ENCODE peak calls at places on chromosomes 11 and 22, in ten cellular contexts. One of them, this sample, is unnamed.

GRCh38 chr11:115545811-115546210 is 41.6 kb upstream of the CADM1 start:
- DNase-seq in cardiac muscle cell: no peak
- DNase-seq in lung: no peak
- DNase-seq in fibroblast of lung: no peak
- DNase-seq in mammary epithelial cell: no peak
- DNase-seq in CD4-positive, CD25-positive, alpha-beta regulatory T cell: no peak
- DNase-seq in colonic mucosa: no peak
- DNase-seq in PC-9: no peak
- DNase-seq in A549: no peak
- DNase-seq in heart right ventricle: no peak
- DNase-seq in this sample: no peak

GRCh38 chr11:65522640-65523322 is 2.1 kb upstream of the SCYL1 start:
- DNase-seq in CD4-positive, CD25-positive, alpha-beta regulatory T cell: no peak
- DNase-seq in colonic mucosa: no peak
- DNase-seq in fibroblast of lung: no peak
- DNase-seq in heart right ventricle: no peak
- DNase-seq in cardiac muscle cell: peak; percentile 58
- DNase-seq in A549: no peak
- DNase-seq in PC-9: no peak
- DNase-seq in mammary epithelial cell: no peak
- DNase-seq in lung: no peak
- DNase-seq in this sample: no peak

GRCh38 chr11:120032766-120033390 is 105.0 kb downstream of the TRIM29 start:
- DNase-seq in A549: no peak
- DNase-seq in mammary epithelial cell: no peak
- DNase-seq in CD4-positive, CD25-positive, alpha-beta regulatory T cell: no peak
- DNase-seq in fibroblast of lung: no peak
- DNase-seq in PC-9: no peak
- DNase-seq in cardiac muscle cell: no peak
- DNase-seq in lung: no peak
- DNase-seq in colonic mucosa: no peak
- DNase-seq in heart right ventricle: no peak
- DNase-seq in this sample: peak; percentile 39

GRCh38 chr22:28440517-28441366 is 238.9 kb downstream of the TTC28 start:
- DNase-seq in mammary epithelial cell: no peak
- DNase-seq in A549: no peak
- DNase-seq in PC-9: no peak
- DNase-seq in cardiac muscle cell: peak; percentile 82
- DNase-seq in colonic mucosa: no peak
- DNase-seq in lung: no peak
- DNase-seq in CD4-positive, CD25-positive, alpha-beta regulatory T cell: no peak
- DNase-seq in fibroblast of lung: peak; percentile 81
- DNase-seq in heart right ventricle: no peak
- DNase-seq in this sample: no peak

GRCh38 chr11:103491777-103492176 is 382.6 kb downstream of the DYNC2H1 start:
- DNase-seq in heart right ventricle: no peak
- DNase-seq in A549: peak; percentile 6
- DNase-seq in lung: no peak
- DNase-seq in colonic mucosa: no peak
- DNase-seq in mammary epithelial cell: peak; percentile 32
- DNase-seq in CD4-positive, CD25-positive, alpha-beta regulatory T cell: no peak
- DNase-seq in cardiac muscle cell: no peak
- DNase-seq in fibroblast of lung: no peak
- DNase-seq in PC-9: no peak
- DNase-seq in this sample: no peak

GRCh38 chr11:64120951-64121569 is 44.9 kb downstream of the MACROD1 start:
- DNase-seq in fibroblast of lung: peak; percentile 39
- DNase-seq in CD4-positive, CD25-positive, alpha-beta regulatory T cell: no peak
- DNase-seq in PC-9: no peak
- DNase-seq in colonic mucosa: no peak
- DNase-seq in cardiac muscle cell: peak; percentile 9
- DNase-seq in A549: peak; percentile 26
- DNase-seq in lung: no peak
- DNase-seq in mammary epithelial cell: peak; percentile 88
- DNase-seq in heart right ventricle: peak; percentile 34
- DNase-seq in this sample: no peak

GRCh38 chr11:46684364-46684763 is 16.1 kb downstream of the ARHGAP1 start:
- DNase-seq in mammary epithelial cell: no peak
- DNase-seq in CD4-positive, CD25-positive, alpha-beta regulatory T cell: no peak
- DNase-seq in fibroblast of lung: no peak
- DNase-seq in PC-9: no peak
- DNase-seq in cardiac muscle cell: no peak
- DNase-seq in heart right ventricle: no peak
- DNase-seq in lung: no peak
- DNase-seq in A549: no peak
- DNase-seq in colonic mucosa: no peak
- DNase-seq in this sample: no peak

GRCh38 chr11:126140932-126141291 is 70.5 kb downstream of the RPUSD4 start:
- DNase-seq in fibroblast of lung: peak; percentile 80
- DNase-seq in CD4-positive, CD25-positive, alpha-beta regulatory T cell: no peak
- DNase-seq in heart right ventricle: peak; percentile 57
- DNase-seq in colonic mucosa: peak; percentile 48
- DNase-seq in mammary epithelial cell: no peak
- DNase-seq in cardiac muscle cell: peak; percentile 73
- DNase-seq in A549: no peak
- DNase-seq in PC-9: no peak
- DNase-seq in lung: peak; percentile 68
- DNase-seq in this sample: no peak

GRCh38 chr11:63931045-63931444 is 7.8 kb upstream of the NAA40 start:
- DNase-seq in mammary epithelial cell: no peak
- DNase-seq in lung: no peak
- DNase-seq in fibroblast of lung: no peak
- DNase-seq in heart right ventricle: no peak
- DNase-seq in CD4-positive, CD25-positive, alpha-beta regulatory T cell: no peak
- DNase-seq in cardiac muscle cell: peak; percentile 16
- DNase-seq in colonic mucosa: no peak
- DNase-seq in A549: no peak
- DNase-seq in PC-9: no peak
- DNase-seq in this sample: no peak

GRCh38 chr22:33875316-33875715 is 45.0 kb downstream of the LARGE1 start:
- DNase-seq in A549: no peak
- DNase-seq in colonic mucosa: no peak
- DNase-seq in heart right ventricle: peak; percentile 42
- DNase-seq in lung: no peak
- DNase-seq in CD4-positive, CD25-positive, alpha-beta regulatory T cell: no peak
- DNase-seq in mammary epithelial cell: no peak
- DNase-seq in fibroblast of lung: no peak
- DNase-seq in PC-9: no peak
- DNase-seq in cardiac muscle cell: no peak
- DNase-seq in this sample: no peak

GRCh38 chr22:47569389-47570299 is 807.2 kb downstream of the TBC1D22A start:
- DNase-seq in cardiac muscle cell: no peak
- DNase-seq in PC-9: peak; percentile 3
- DNase-seq in heart right ventricle: no peak
- DNase-seq in mammary epithelial cell: no peak
- DNase-seq in A549: no peak
- DNase-seq in CD4-positive, CD25-positive, alpha-beta regulatory T cell: no peak
- DNase-seq in fibroblast of lung: no peak
- DNase-seq in lung: no peak
- DNase-seq in colonic mucosa: no peak
- DNase-seq in this sample: no peak

GRCh38 chr22:47570851-47571250 is 808.4 kb downstream of the TBC1D22A start:
- DNase-seq in mammary epithelial cell: no peak
- DNase-seq in A549: no peak
- DNase-seq in heart right ventricle: no peak
- DNase-seq in PC-9: peak; percentile 21
- DNase-seq in lung: no peak
- DNase-seq in colonic mucosa: no peak
- DNase-seq in cardiac muscle cell: no peak
- DNase-seq in fibroblast of lung: no peak
- DNase-seq in CD4-positive, CD25-positive, alpha-beta regulatory T cell: no peak
- DNase-seq in this sample: no peak

GRCh38 chr22:47571616-47572015 is 809.2 kb downstream of the TBC1D22A start:
- DNase-seq in lung: no peak
- DNase-seq in fibroblast of lung: no peak
- DNase-seq in A549: no peak
- DNase-seq in cardiac muscle cell: no peak
- DNase-seq in PC-9: peak; percentile 12
- DNase-seq in colonic mucosa: no peak
- DNase-seq in mammary epithelial cell: no peak
- DNase-seq in CD4-positive, CD25-positive, alpha-beta regulatory T cell: no peak
- DNase-seq in heart right ventricle: no peak
- DNase-seq in this sample: peak; percentile 24

GRCh38 chr22:47568700-47569099 is 806.2 kb downstream of the TBC1D22A start:
- DNase-seq in PC-9: no peak
- DNase-seq in CD4-positive, CD25-positive, alpha-beta regulatory T cell: no peak
- DNase-seq in lung: no peak
- DNase-seq in heart right ventricle: no peak
- DNase-seq in mammary epithelial cell: no peak
- DNase-seq in colonic mucosa: no peak
- DNase-seq in fibroblast of lung: no peak
- DNase-seq in cardiac muscle cell: no peak
- DNase-seq in A549: no peak
- DNase-seq in this sample: no peak

GRCh38 chr22:47570300-47570685 is 807.8 kb downstream of the TBC1D22A start:
- DNase-seq in PC-9: no peak
- DNase-seq in lung: no peak
- DNase-seq in CD4-positive, CD25-positive, alpha-beta regulatory T cell: no peak
- DNase-seq in cardiac muscle cell: no peak
- DNase-seq in A549: no peak
- DNase-seq in colonic mucosa: no peak
- DNase-seq in mammary epithelial cell: no peak
- DNase-seq in fibroblast of lung: no peak
- DNase-seq in heart right ventricle: no peak
- DNase-seq in this sample: no peak
- H3K9me3 ChIP-seq in PC-9: peaks cover 2% of the 10 kb centered on the region
- H3K9me3 ChIP-seq in lung: no peaks in the 10 kb centered on the region
- H3K9me3 ChIP-seq in CD4-positive, CD25-positive, alpha-beta regulatory T cell: no peaks in the 10 kb centered on the region
- H3K9me3 ChIP-seq in cardiac muscle cell: no peaks in the 10 kb centered on the region
- H3K9me3 ChIP-seq in A549: no peaks in the 10 kb centered on the region
- H3K9me3 ChIP-seq in colonic mucosa: no peaks in the 10 kb centered on the region
- H3K9me3 ChIP-seq in mammary epithelial cell: peaks cover 27% of the 10 kb centered on the region
- H3K9me3 ChIP-seq in fibroblast of lung: no peaks in the 10 kb centered on the region
- H3K9me3 ChIP-seq in heart right ventricle: no peaks in the 10 kb centered on the region
- H3K9me3 ChIP-seq in this sample: no peaks in the 10 kb centered on the region

DNA sequence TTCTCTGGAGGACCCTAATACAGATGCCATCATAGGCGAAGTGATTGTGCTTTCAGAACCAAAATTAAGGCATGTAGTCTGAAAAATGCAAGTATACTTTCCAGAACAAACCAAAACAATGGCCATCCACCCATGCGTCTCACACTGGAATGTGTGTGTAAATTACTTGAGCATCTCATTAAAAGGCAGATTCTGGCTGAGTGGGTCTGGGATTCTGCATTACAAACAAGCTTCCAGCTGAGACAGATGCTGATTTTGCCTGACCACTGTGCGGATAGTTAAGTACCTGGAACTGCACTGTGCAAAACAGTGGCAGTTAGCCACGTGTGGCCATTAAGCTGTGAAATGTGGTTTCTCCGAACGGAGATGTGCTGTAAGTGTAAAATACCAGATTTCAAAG is 26.2 kb downstream of the RRP7A start:
- DNase-seq in PC-9: no peak
- DNase-seq in A549: no peak
- DNase-seq in heart right ventricle: no peak
- DNase-seq in mammary epithelial cell: no peak
- DNase-seq in CD4-positive, CD25-positive, alpha-beta regulatory T cell: no peak
- DNase-seq in fibroblast of lung: no peak
- DNase-seq in colonic mucosa: no peak
- DNase-seq in cardiac muscle cell: no peak
- DNase-seq in lung: no peak
- DNase-seq in this sample: no peak
- H3K4me3 ChIP-seq in PC-9: no peak overlapping the region
- H3K4me3 ChIP-seq in A549: no peak overlapping the region
- H3K4me3 ChIP-seq in heart right ventricle: no peak overlapping the region
- H3K4me3 ChIP-seq in mammary epithelial cell: no peak overlapping the region
- H3K4me3 ChIP-seq in CD4-positive, CD25-positive, alpha-beta regulatory T cell: no peak overlapping the region
- H3K4me3 ChIP-seq in fibroblast of lung: no peak overlapping the region
- H3K4me3 ChIP-seq in colonic mucosa: no peak overlapping the region
- H3K4me3 ChIP-seq in cardiac muscle cell: no peak overlapping the region
- H3K4me3 ChIP-seq in lung: no peak overlapping the region
- H3K4me3 ChIP-seq in this sample: no peak overlapping the region

GRCh38 chr11:71485466-71485865 is 32.5 kb downstream of the NADSYN1 start:
- DNase-seq in lung: no peak
- DNase-seq in cardiac muscle cell: no peak
- DNase-seq in PC-9: no peak
- DNase-seq in mammary epithelial cell: no peak
- DNase-seq in heart right ventricle: no peak
- DNase-seq in colonic mucosa: no peak
- DNase-seq in A549: no peak
- DNase-seq in CD4-positive, CD25-positive, alpha-beta regulatory T cell: no peak
- DNase-seq in fibroblast of lung: no peak
- DNase-seq in this sample: no peak
- H3K27ac ChIP-seq in lung: no peak overlapping the region
- H3K27ac ChIP-seq in cardiac muscle cell: no peak overlapping the region
- H3K27ac ChIP-seq in PC-9: no peak overlapping the region
- H3K27ac ChIP-seq in mammary epithelial cell: no peak overlapping the region
- H3K27ac ChIP-seq in heart right ventricle: no peak overlapping the region
- H3K27ac ChIP-seq in colonic mucosa: no peak overlapping the region
- H3K27ac ChIP-seq in A549: no peak overlapping the region
- H3K27ac ChIP-seq in CD4-positive, CD25-positive, alpha-beta regulatory T cell: no peak overlapping the region
- H3K27ac ChIP-seq in fibroblast of lung: no peak overlapping the region
- H3K27ac ChIP-seq in this sample: no peak overlapping the region

GRCh38 chr11:95483339-95483738 is 252.3 kb upstream of the SESN3 start:
- DNase-seq in mammary epithelial cell: no peak
- DNase-seq in PC-9: no peak
- DNase-seq in lung: no peak
- DNase-seq in A549: no peak
- DNase-seq in CD4-positive, CD25-positive, alpha-beta regulatory T cell: no peak
- DNase-seq in fibroblast of lung: peak; percentile 19
- DNase-seq in colonic mucosa: no peak
- DNase-seq in cardiac muscle cell: no peak
- DNase-seq in heart right ventricle: no peak
- DNase-seq in this sample: no peak

GRCh38 chr11:95485115-95485900 is 254.3 kb upstream of the SESN3 start:
- DNase-seq in heart right ventricle: no peak
- DNase-seq in CD4-positive, CD25-positive, alpha-beta regulatory T cell: no peak
- DNase-seq in mammary epithelial cell: peak; percentile 87
- DNase-seq in colonic mucosa: no peak
- DNase-seq in cardiac muscle cell: no peak
- DNase-seq in lung: no peak
- DNase-seq in A549: no peak
- DNase-seq in fibroblast of lung: peak; percentile 89
- DNase-seq in PC-9: no peak
- DNase-seq in this sample: no peak

GRCh38 chr11:95487391-95487790 is 256.4 kb upstream of the SESN3 start:
- DNase-seq in cardiac muscle cell: no peak
- DNase-seq in mammary epithelial cell: peak; percentile 73
- DNase-seq in fibroblast of lung: peak; percentile 14
- DNase-seq in lung: no peak
- DNase-seq in A549: no peak
- DNase-seq in colonic mucosa: no peak
- DNase-seq in CD4-positive, CD25-positive, alpha-beta regulatory T cell: no peak
- DNase-seq in PC-9: no peak
- DNase-seq in heart right ventricle: no peak
- DNase-seq in this sample: peak; percentile 57

GRCh38 chr11:95487938-95488337 is 256.9 kb upstream of the SESN3 start:
- DNase-seq in CD4-positive, CD25-positive, alpha-beta regulatory T cell: no peak
- DNase-seq in heart right ventricle: no peak
- DNase-seq in mammary epithelial cell: no peak
- DNase-seq in lung: no peak
- DNase-seq in fibroblast of lung: no peak
- DNase-seq in PC-9: no peak
- DNase-seq in A549: no peak
- DNase-seq in cardiac muscle cell: no peak
- DNase-seq in colonic mucosa: no peak
- DNase-seq in this sample: no peak

DNA sequence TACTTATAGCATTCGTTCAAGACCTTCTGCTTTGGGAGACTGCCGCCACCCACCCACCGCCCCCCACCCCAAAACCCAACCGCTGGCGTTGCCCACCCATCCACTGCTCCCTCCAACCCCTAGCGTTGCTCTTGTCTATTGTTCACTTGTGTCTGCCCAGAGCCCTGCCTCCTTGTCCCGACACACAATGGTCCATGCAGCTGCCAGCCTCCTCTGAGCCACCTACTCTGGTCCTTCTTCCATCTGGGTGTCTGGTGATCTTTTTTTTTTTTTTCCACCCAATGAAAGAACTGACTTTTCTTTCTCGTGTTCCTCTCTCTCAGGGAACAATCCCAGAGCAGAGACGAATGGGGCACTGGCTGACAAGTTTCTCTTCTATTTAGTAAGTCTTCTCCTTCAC is 256.0 kb upstream of the SESN3 start:
- DNase-seq in mammary epithelial cell: no peak
- DNase-seq in lung: no peak
- DNase-seq in CD4-positive, CD25-positive, alpha-beta regulatory T cell: no peak
- DNase-seq in heart right ventricle: no peak
- DNase-seq in fibroblast of lung: no peak
- DNase-seq in PC-9: no peak
- DNase-seq in A549: no peak
- DNase-seq in cardiac muscle cell: no peak
- DNase-seq in colonic mucosa: no peak
- DNase-seq in this sample: no peak
- H3K9me3 ChIP-seq in mammary epithelial cell: no peaks in the 10 kb centered on the region
- H3K9me3 ChIP-seq in lung: peaks cover 3% of the 10 kb centered on the region
- H3K9me3 ChIP-seq in CD4-positive, CD25-positive, alpha-beta regulatory T cell: no peaks in the 10 kb centered on the region
- H3K9me3 ChIP-seq in heart right ventricle: no peaks in the 10 kb centered on the region
- H3K9me3 ChIP-seq in fibroblast of lung: no peaks in the 10 kb centered on the region
- H3K9me3 ChIP-seq in PC-9: peaks cover 5% of the 10 kb centered on the region
- H3K9me3 ChIP-seq in A549: no peaks in the 10 kb centered on the region
- H3K9me3 ChIP-seq in cardiac muscle cell: no peaks in the 10 kb centered on the region
- H3K9me3 ChIP-seq in colonic mucosa: no peaks in the 10 kb centered on the region
- H3K9me3 ChIP-seq in this sample: no peaks in the 10 kb centered on the region

This sample was measured in Peyer's patch.